ENCODE peak calls at places on chromosome 1, in six cellular contexts. One of them, this sample, is unnamed.

GRCh38 chr1:24551290-24551859 is 4.5 kb upstream of the NCMAP start:
- DNase-seq in heart left ventricle: no peak
- DNase-seq in left lung: no peak
- DNase-seq in lower lobe of right lung: no peak
- DNase-seq in GM12878: no peak
- DNase-seq in spleen: peak
- DNase-seq in this sample: no peak

GRCh38 chr1:27658951-27659496 is 13.0 kb downstream of the IFI6 start:
- DNase-seq in heart left ventricle: no peak
- DNase-seq in left lung: no peak
- DNase-seq in lower lobe of right lung: no peak
- DNase-seq in GM12878: peak
- DNase-seq in spleen: peak
- DNase-seq in this sample: peak

GRCh38 chr1:62294211-62294610 is 25.0 kb downstream of the KANK4 start:
- DNase-seq in heart left ventricle: no peak
- DNase-seq in left lung: no peak
- DNase-seq in lower lobe of right lung: no peak
- DNase-seq in GM12878: no peak
- DNase-seq in spleen: no peak
- DNase-seq in this sample: no peak

GRCh38 chr1:2290595-2291510 is 62.7 kb downstream of the SKI start:
- DNase-seq in heart left ventricle: peak
- DNase-seq in left lung: peak
- DNase-seq in lower lobe of right lung: peak
- DNase-seq in GM12878: peak
- DNase-seq in spleen: peak
- DNase-seq in this sample: peak

GRCh38 chr1:113036639-113037321 is 36.2 kb upstream of the LRIG2 start:
- DNase-seq in heart left ventricle: no peak
- DNase-seq in left lung: no peak
- DNase-seq in lower lobe of right lung: no peak
- DNase-seq in GM12878: no peak
- DNase-seq in spleen: no peak
- DNase-seq in this sample: peak

GRCh38 chr1:116360435-116361173 is 12.4 kb upstream of the ATP1A1 start:
- DNase-seq in heart left ventricle: no peak
- DNase-seq in left lung: no peak
- DNase-seq in lower lobe of right lung: no peak
- DNase-seq in GM12878: no peak
- DNase-seq in spleen: no peak
- DNase-seq in this sample: peak

GRCh38 chr1:112033422-112034120 is 44.1 kb upstream of the KCND3 start:
- DNase-seq in heart left ventricle: no peak
- DNase-seq in left lung: no peak
- DNase-seq in lower lobe of right lung: no peak
- DNase-seq in GM12878: no peak
- DNase-seq in spleen: no peak
- DNase-seq in this sample: no peak

GRCh38 chr1:18491168-18491567 is 10.4 kb downstream of the KLHDC7A start:
- DNase-seq in heart left ventricle: no peak
- DNase-seq in left lung: no peak
- DNase-seq in lower lobe of right lung: no peak
- DNase-seq in GM12878: peak
- DNase-seq in spleen: no peak
- DNase-seq in this sample: no peak

GRCh38 chr1:183635112-183635605 is 424 bp downstream of the ARPC5 start:
- DNase-seq in heart left ventricle: peak
- DNase-seq in left lung: peak
- DNase-seq in lower lobe of right lung: peak
- DNase-seq in GM12878: no peak
- DNase-seq in spleen: peak
- DNase-seq in this sample: no peak

GRCh38 chr1:85576642-85577420 is 3.7 kb upstream of the CCN1 start:
- DNase-seq in heart left ventricle: peak
- DNase-seq in left lung: peak
- DNase-seq in lower lobe of right lung: peak
- DNase-seq in GM12878: no peak
- DNase-seq in spleen: peak
- DNase-seq in this sample: peak

GRCh38 chr1:218463194-218464156 is 118.3 kb downstream of the TGFB2 start:
- DNase-seq in heart left ventricle: peak
- DNase-seq in left lung: peak
- DNase-seq in lower lobe of right lung: peak
- DNase-seq in GM12878: no peak
- DNase-seq in spleen: no peak
- DNase-seq in this sample: peak

GRCh38 chr1:2314803-2315710 is 76.3 kb downstream of the MORN1 start:
- DNase-seq in heart left ventricle: peak
- DNase-seq in left lung: peak
- DNase-seq in lower lobe of right lung: peak
- DNase-seq in GM12878: no peak
- DNase-seq in spleen: peak
- DNase-seq in this sample: no peak

GRCh38 chr1:60982539-60982938 is 99.8 kb upstream of the NFIA start:
- DNase-seq in heart left ventricle: no peak
- DNase-seq in left lung: no peak
- DNase-seq in lower lobe of right lung: no peak
- DNase-seq in GM12878: no peak
- DNase-seq in spleen: no peak
- DNase-seq in this sample: no peak

GRCh38 chr1:210746024-210746423 is 387.9 kb downstream of the KCNH1 start:
- DNase-seq in heart left ventricle: no peak
- DNase-seq in left lung: no peak
- DNase-seq in lower lobe of right lung: no peak
- DNase-seq in GM12878: no peak
- DNase-seq in spleen: no peak
- DNase-seq in this sample: no peak

GRCh38 chr1:17356387-17356992 is 15.5 kb upstream of the PADI6 start:
- DNase-seq in heart left ventricle: no peak
- DNase-seq in left lung: no peak
- DNase-seq in lower lobe of right lung: no peak
- DNase-seq in GM12878: no peak
- DNase-seq in spleen: no peak
- DNase-seq in this sample: no peak

GRCh38 chr1:8238141-8239038 is 79.5 kb upstream of the SLC45A1 start:
- DNase-seq in heart left ventricle: no peak
- DNase-seq in left lung: no peak
- DNase-seq in lower lobe of right lung: no peak
- DNase-seq in GM12878: no peak
- DNase-seq in spleen: peak
- DNase-seq in this sample: peak

GRCh38 chr1:12124693-12125421 is 41.9 kb upstream of the TNFRSF1B start:
- DNase-seq in heart left ventricle: peak
- DNase-seq in left lung: peak
- DNase-seq in lower lobe of right lung: peak
- DNase-seq in GM12878: no peak
- DNase-seq in spleen: peak
- DNase-seq in this sample: peak

GRCh38 chr1:234919061-234919755 is 209.4 kb downstream of the TOMM20 start:
- DNase-seq in heart left ventricle: peak
- DNase-seq in left lung: no peak
- DNase-seq in lower lobe of right lung: no peak
- DNase-seq in GM12878: no peak
- DNase-seq in spleen: peak
- DNase-seq in this sample: peak

GRCh38 chr1:211762206-211762605 is 68.4 kb downstream of the LPGAT1 start:
- DNase-seq in heart left ventricle: no peak
- DNase-seq in left lung: no peak
- DNase-seq in lower lobe of right lung: no peak
- DNase-seq in GM12878: no peak
- DNase-seq in spleen: no peak
- DNase-seq in this sample: no peak

GRCh38 chr1:116855220-116855619 is 54.5 kb upstream of the PTGFRN start:
- DNase-seq in heart left ventricle: peak
- DNase-seq in left lung: peak
- DNase-seq in lower lobe of right lung: no peak
- DNase-seq in GM12878: no peak
- DNase-seq in spleen: no peak
- DNase-seq in this sample: peak

GRCh38 chr1:42170779-42171621 is 6.5 kb upstream of the GUCA2A start:
- DNase-seq in heart left ventricle: no peak
- DNase-seq in left lung: peak
- DNase-seq in lower lobe of right lung: peak
- DNase-seq in GM12878: no peak
- DNase-seq in spleen: no peak
- DNase-seq in this sample: no peak

DNA sequence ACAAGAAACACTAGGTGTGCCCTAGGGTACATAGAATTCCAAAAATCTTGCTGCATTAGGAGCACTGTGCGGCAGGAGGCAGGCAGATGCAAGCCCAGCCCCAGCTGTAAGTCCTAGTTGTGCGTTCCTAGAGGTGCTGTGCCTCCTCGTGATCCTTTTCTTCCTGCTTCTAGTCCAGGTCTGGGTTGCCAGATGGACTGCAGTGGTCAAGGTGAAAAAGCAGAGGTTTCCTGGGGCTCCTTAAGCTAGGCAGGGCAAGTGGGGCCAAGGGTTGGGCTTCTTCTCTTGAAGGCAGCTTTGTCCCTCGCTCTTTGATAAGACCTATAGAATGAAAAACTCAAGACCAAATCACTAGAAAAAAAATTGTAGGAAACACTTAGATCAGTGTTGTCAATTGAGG is 21.6 kb upstream of the SLC45A3 start:
- DNase-seq in heart left ventricle: no peak
- DNase-seq in left lung: no peak
- DNase-seq in lower lobe of right lung: no peak
- DNase-seq in GM12878: no peak
- DNase-seq in spleen: peak
- DNase-seq in this sample: no peak
- TF ChIP-seq CTCF in heart left ventricle: no peak
- TF ChIP-seq CTCF in left lung: no peak
- TF ChIP-seq CTCF in lower lobe of right lung: no peak
- TF ChIP-seq CTCF in GM12878: no peak
- TF ChIP-seq CTCF in spleen: no peak
- TF ChIP-seq CTCF in this sample: no peak

DNA sequence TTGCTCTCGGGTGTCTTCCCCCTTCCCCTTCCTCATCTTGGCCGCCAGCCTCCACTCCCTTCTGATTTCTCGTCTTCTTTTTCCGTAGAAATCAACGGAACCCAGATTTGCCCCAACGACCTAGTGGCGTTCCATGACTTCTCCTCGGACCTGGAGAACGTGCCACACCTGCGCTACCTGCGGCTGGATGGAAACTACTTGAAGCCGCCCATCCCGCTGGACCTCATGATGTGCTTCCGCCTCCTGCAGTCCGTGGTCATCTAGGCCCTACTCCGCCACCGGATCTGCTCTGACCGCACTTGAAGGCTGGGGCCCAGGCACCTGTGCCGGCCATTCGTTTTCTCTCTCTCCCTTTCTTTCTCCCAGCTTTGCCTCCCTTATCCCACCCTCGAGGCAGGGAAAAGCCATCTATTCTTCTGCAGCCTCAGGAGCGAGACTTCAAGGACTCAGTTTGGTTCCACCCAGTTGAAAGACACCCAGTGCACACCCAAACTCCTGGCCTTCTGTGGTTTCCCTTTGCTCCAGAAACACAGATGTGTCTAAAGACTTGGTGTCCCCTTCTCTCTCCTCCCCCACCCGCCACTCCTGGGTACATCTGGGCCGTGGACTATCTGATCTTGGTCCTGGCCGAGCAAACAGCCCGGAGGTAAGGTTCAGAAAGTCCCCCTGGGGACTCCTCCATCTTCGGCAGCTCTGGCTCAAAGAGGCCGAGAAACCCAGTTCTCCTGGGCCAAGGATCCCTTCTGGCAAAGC is 7.2 kb upstream of the OPTC start:
- DNase-seq in heart left ventricle: no peak
- DNase-seq in left lung: no peak
- DNase-seq in lower lobe of right lung: no peak
- DNase-seq in GM12878: no peak
- DNase-seq in spleen: no peak
- DNase-seq in this sample: no peak
- H3K4me3 ChIP-seq in heart left ventricle: peak
- H3K4me3 ChIP-seq in left lung: no peak
- H3K4me3 ChIP-seq in lower lobe of right lung: peak
- H3K4me3 ChIP-seq in GM12878: no peak
- H3K4me3 ChIP-seq in spleen: no peak
- H3K4me3 ChIP-seq in this sample: peak

DNA sequence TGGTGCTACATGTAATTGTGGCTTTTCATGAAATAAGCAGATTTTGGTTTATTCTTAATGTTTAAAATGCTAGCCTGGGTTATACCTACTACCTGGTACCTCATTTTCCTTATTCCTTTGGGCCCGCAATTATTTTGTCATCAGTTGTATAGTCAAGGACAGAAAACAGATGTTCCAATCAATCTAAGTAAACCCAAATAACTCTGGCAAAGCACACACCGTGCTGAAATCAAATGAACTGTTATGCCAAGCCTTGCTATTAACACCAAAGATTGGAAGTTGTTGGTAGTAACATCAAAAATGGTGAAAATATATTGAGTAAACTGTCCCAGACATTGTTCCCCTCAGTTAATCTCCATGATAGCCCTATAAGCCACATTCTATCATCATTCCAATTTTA is 248.9 kb downstream of the FGGY start:
- DNase-seq in heart left ventricle: no peak
- DNase-seq in left lung: no peak
- DNase-seq in lower lobe of right lung: no peak
- DNase-seq in GM12878: no peak
- DNase-seq in spleen: no peak
- DNase-seq in this sample: no peak
- TF ChIP-seq CTCF in heart left ventricle: no peak
- TF ChIP-seq CTCF in left lung: no peak
- TF ChIP-seq CTCF in lower lobe of right lung: no peak
- TF ChIP-seq CTCF in GM12878: no peak
- TF ChIP-seq CTCF in spleen: no peak
- TF ChIP-seq CTCF in this sample: no peak

GRCh38 chr1:153627797-153628626 is at the start of gene S100A1:
- DNase-seq in heart left ventricle: peak
- DNase-seq in left lung: peak
- DNase-seq in lower lobe of right lung: no peak
- DNase-seq in GM12878: no peak
- DNase-seq in spleen: no peak
- DNase-seq in this sample: no peak

GRCh38 chr1:153624965-153625611 is 2.2 kb downstream of the S100A13 start:
- DNase-seq in heart left ventricle: no peak
- DNase-seq in left lung: peak
- DNase-seq in lower lobe of right lung: no peak
- DNase-seq in GM12878: no peak
- DNase-seq in spleen: no peak
- DNase-seq in this sample: no peak

GRCh38 chr1:153626929-153627796 is at the start of gene S100A13:
- DNase-seq in heart left ventricle: peak
- DNase-seq in left lung: peak
- DNase-seq in lower lobe of right lung: peak
- DNase-seq in GM12878: no peak
- DNase-seq in spleen: peak
- DNase-seq in this sample: peak

GRCh38 chr1:153628638-153629342 is 556 bp downstream of the S100A1 start:
- DNase-seq in heart left ventricle: no peak
- DNase-seq in left lung: peak
- DNase-seq in lower lobe of right lung: no peak
- DNase-seq in GM12878: no peak
- DNase-seq in spleen: no peak
- DNase-seq in this sample: no peak

DNA sequence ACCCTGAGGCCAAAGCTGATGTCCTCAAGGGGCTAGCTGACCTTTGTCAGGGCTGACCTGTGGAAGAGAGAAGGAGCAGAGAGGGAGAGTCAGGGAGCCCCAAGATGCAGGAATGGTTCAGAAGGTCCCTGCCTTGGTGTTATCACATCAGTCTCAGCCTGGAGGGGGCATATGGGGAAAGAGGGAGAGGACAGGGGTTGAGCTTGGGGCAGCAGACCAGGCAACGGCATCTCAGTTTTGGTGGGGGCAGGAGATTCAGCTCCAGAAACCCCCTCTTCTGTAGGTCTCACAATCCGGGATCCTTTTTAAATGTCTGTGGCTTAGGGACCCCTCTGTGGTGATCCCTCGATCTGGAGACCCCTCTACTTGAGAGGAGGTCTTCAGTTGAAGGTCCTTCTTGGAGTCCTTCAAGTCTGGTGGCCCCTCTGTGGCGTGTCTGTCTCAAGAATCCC is 802 bp downstream of the S100A13 start:
- DNase-seq in heart left ventricle: no peak
- DNase-seq in left lung: peak
- DNase-seq in lower lobe of right lung: no peak
- DNase-seq in GM12878: no peak
- DNase-seq in spleen: no peak
- DNase-seq in this sample: no peak
- H3K4me3 ChIP-seq in heart left ventricle: peak
- H3K4me3 ChIP-seq in left lung: peak
- H3K4me3 ChIP-seq in lower lobe of right lung: peak
- H3K4me3 ChIP-seq in GM12878: no peak
- H3K4me3 ChIP-seq in spleen: peak
- H3K4me3 ChIP-seq in this sample: peak